ENCODE peak calls at places on chromosomes 5 and 9, in nine cellular contexts. One of them, this sample, is unnamed.

GRCh38 chr5:74141053-74141452 is 499.5 kb downstream of the ENC1 start:
- DNase-seq in GM12892: no peak
- DNase-seq in GM12878: no peak
- DNase-seq in breast epithelium: no peak
- DNase-seq in prostate gland: no peak
- DNase-seq in GM23338: no peak
- DNase-seq in stomach: no peak
- DNase-seq in transverse colon: no peak
- DNase-seq in spleen: no peak
- DNase-seq in this sample: no peak

GRCh38 chr5:127299678-127300077 is 9.1 kb downstream of the MEGF10 start:
- DNase-seq in GM12892: no peak
- DNase-seq in GM12878: no peak
- DNase-seq in breast epithelium: no peak
- DNase-seq in prostate gland: no peak
- DNase-seq in GM23338: peak; percentile 38
- DNase-seq in stomach: no peak
- DNase-seq in transverse colon: no peak
- DNase-seq in spleen: no peak
- DNase-seq in this sample: no peak

GRCh38 chr5:5340206-5340729 is 82.2 kb upstream of the ICE1 start:
- DNase-seq in GM12892: no peak
- DNase-seq in GM12878: no peak
- DNase-seq in breast epithelium: peak; percentile 72
- DNase-seq in prostate gland: no peak
- DNase-seq in GM23338: peak; percentile 75
- DNase-seq in stomach: peak; percentile 28
- DNase-seq in transverse colon: peak; percentile 37
- DNase-seq in spleen: no peak
- DNase-seq in this sample: peak; percentile 94

GRCh38 chr9:811101-811531 is 30.4 kb upstream of the DMRT1 start:
- DNase-seq in GM12892: no peak
- DNase-seq in GM12878: no peak
- DNase-seq in breast epithelium: no peak
- DNase-seq in prostate gland: peak; percentile 38
- DNase-seq in GM23338: no peak
- DNase-seq in stomach: no peak
- DNase-seq in transverse colon: peak; percentile 37
- DNase-seq in spleen: no peak
- DNase-seq in this sample: no peak

GRCh38 chr5:143177263-143177994 is 226.1 kb downstream of the NR3C1 start:
- DNase-seq in GM12892: no peak
- DNase-seq in GM12878: no peak
- DNase-seq in breast epithelium: no peak
- DNase-seq in prostate gland: peak; percentile 14
- DNase-seq in GM23338: no peak
- DNase-seq in stomach: peak; percentile 65
- DNase-seq in transverse colon: no peak
- DNase-seq in spleen: no peak
- DNase-seq in this sample: no peak

GRCh38 chr9:115006660-115007059 is 76.3 kb upstream of the TNFSF8 start:
- DNase-seq in GM12892: no peak
- DNase-seq in GM12878: no peak
- DNase-seq in breast epithelium: no peak
- DNase-seq in prostate gland: no peak
- DNase-seq in GM23338: no peak
- DNase-seq in stomach: no peak
- DNase-seq in transverse colon: no peak
- DNase-seq in spleen: no peak
- DNase-seq in this sample: no peak

GRCh38 chr5:40429258-40430111 is 250.2 kb upstream of the PTGER4 start:
- DNase-seq in GM12892: no peak
- DNase-seq in GM12878: no peak
- DNase-seq in breast epithelium: no peak
- DNase-seq in prostate gland: no peak
- DNase-seq in GM23338: no peak
- DNase-seq in stomach: no peak
- DNase-seq in transverse colon: no peak
- DNase-seq in spleen: no peak
- DNase-seq in this sample: no peak

GRCh38 chr5:119386945-119387344 is 31.1 kb downstream of the TNFAIP8 start:
- DNase-seq in GM12892: no peak
- DNase-seq in GM12878: no peak
- DNase-seq in breast epithelium: no peak
- DNase-seq in prostate gland: no peak
- DNase-seq in GM23338: no peak
- DNase-seq in stomach: peak; percentile 27
- DNase-seq in transverse colon: no peak
- DNase-seq in spleen: no peak
- DNase-seq in this sample: no peak

GRCh38 chr5:112121268-112121667 is 297.8 kb downstream of the EPB41L4A start:
- DNase-seq in GM12892: no peak
- DNase-seq in GM12878: no peak
- DNase-seq in breast epithelium: no peak
- DNase-seq in prostate gland: no peak
- DNase-seq in GM23338: no peak
- DNase-seq in stomach: no peak
- DNase-seq in transverse colon: no peak
- DNase-seq in spleen: no peak
- DNase-seq in this sample: no peak
- TF ChIP-seq POLR2AphosphoS5 in GM12892: no peak
- TF ChIP-seq POLR2AphosphoS5 in GM12878: no peak
- TF ChIP-seq POLR2AphosphoS5 in breast epithelium: no peak
- TF ChIP-seq POLR2AphosphoS5 in prostate gland: no peak
- TF ChIP-seq POLR2AphosphoS5 in GM23338: no peak
- TF ChIP-seq POLR2AphosphoS5 in stomach: no peak
- TF ChIP-seq POLR2AphosphoS5 in transverse colon: no peak
- TF ChIP-seq POLR2AphosphoS5 in spleen: no peak
- TF ChIP-seq POLR2AphosphoS5 in this sample: no peak

GRCh38 chr9:137069508-137070071 is 767 bp downstream of the SAPCD2 start:
- DNase-seq in GM12892: no peak
- DNase-seq in GM12878: no peak
- DNase-seq in breast epithelium: no peak
- DNase-seq in prostate gland: no peak
- DNase-seq in GM23338: peak; percentile 60
- DNase-seq in stomach: no peak
- DNase-seq in transverse colon: peak; percentile 14
- DNase-seq in spleen: peak; percentile 82
- DNase-seq in this sample: no peak

GRCh38 chr9:137071282-137071681 is 925 bp upstream of the SAPCD2 start:
- DNase-seq in GM12892: no peak
- DNase-seq in GM12878: no peak
- DNase-seq in breast epithelium: no peak
- DNase-seq in prostate gland: no peak
- DNase-seq in GM23338: no peak
- DNase-seq in stomach: no peak
- DNase-seq in transverse colon: peak; percentile 7
- DNase-seq in spleen: peak; percentile 72
- DNase-seq in this sample: no peak

GRCh38 chr9:137068539-137069507 is 1.5 kb downstream of the SAPCD2 start:
- DNase-seq in GM12892: no peak
- DNase-seq in GM12878: no peak
- DNase-seq in breast epithelium: no peak
- DNase-seq in prostate gland: no peak
- DNase-seq in GM23338: no peak
- DNase-seq in stomach: no peak
- DNase-seq in transverse colon: peak; percentile 11
- DNase-seq in spleen: peak; percentile 78
- DNase-seq in this sample: no peak

GRCh38 chr9:137070906-137071275 is 534 bp upstream of the SAPCD2 start:
- DNase-seq in GM12892: peak; percentile 39
- DNase-seq in GM12878: no peak
- DNase-seq in breast epithelium: no peak
- DNase-seq in prostate gland: no peak
- DNase-seq in GM23338: no peak
- DNase-seq in stomach: no peak
- DNase-seq in transverse colon: no peak
- DNase-seq in spleen: no peak
- DNase-seq in this sample: no peak

DNA sequence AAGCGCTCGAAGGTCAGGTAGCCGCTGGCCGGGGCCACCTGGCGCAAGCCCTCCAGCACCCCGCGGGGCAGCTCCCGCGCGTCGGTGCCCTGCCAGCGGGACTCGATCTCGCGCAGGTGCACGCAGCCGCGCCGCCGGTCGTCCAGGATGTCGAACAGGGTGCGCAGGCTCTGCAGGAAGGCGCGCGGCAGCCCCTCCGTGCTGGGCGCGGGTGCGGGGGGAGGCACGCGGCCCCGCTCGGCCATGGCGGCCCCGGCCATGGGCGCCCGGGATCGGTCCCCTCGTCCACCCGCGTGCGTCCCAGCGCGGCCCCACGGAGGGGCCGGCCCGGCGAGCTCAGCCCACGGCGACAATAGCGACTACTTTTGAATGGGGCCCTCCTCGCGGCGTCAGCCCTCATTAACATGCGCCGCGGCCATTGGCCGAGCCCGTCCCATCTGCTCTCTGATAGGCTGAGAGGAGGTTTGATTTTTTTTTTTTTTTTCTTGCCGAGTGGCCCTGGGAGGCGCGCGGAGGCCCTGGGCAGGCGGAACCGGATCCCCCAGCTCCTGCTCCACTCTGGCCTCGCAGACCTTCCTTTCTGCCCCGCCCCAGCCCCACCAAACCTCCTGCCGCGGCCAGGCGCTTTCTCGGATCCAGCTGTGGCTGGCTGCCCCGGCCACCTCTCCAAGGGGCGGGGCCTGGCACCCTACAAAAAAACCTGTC is at the start of gene SAPCD2:
- DNase-seq in GM12892: peak; percentile 91
- DNase-seq in GM12878: no peak
- DNase-seq in breast epithelium: peak; percentile 85
- DNase-seq in prostate gland: peak; percentile 85
- DNase-seq in GM23338: peak; percentile 96
- DNase-seq in stomach: peak; percentile 93
- DNase-seq in transverse colon: peak; percentile 90
- DNase-seq in spleen: peak; percentile 94
- DNase-seq in this sample: no peak
- TF ChIP-seq POLR2AphosphoS5 in GM12892: no peak
- TF ChIP-seq POLR2AphosphoS5 in GM12878: no peak
- TF ChIP-seq POLR2AphosphoS5 in breast epithelium: no peak
- TF ChIP-seq POLR2AphosphoS5 in prostate gland: peak; percentile 61
- TF ChIP-seq POLR2AphosphoS5 in GM23338: peak; percentile 67
- TF ChIP-seq POLR2AphosphoS5 in stomach: no peak
- TF ChIP-seq POLR2AphosphoS5 in transverse colon: no peak
- TF ChIP-seq POLR2AphosphoS5 in spleen: peak; percentile 69
- TF ChIP-seq POLR2AphosphoS5 in this sample: no peak

GRCh38 chr9:37944671-37945481 is 40.9 kb upstream of the SLC25A51 start:
- DNase-seq in GM12892: no peak
- DNase-seq in GM12878: no peak
- DNase-seq in breast epithelium: no peak
- DNase-seq in prostate gland: no peak
- DNase-seq in GM23338: peak; percentile 79
- DNase-seq in stomach: no peak
- DNase-seq in transverse colon: no peak
- DNase-seq in spleen: no peak
- DNase-seq in this sample: no peak

GRCh38 chr9:37941253-37941652 is 37.3 kb upstream of the SLC25A51 start:
- DNase-seq in GM12892: no peak
- DNase-seq in GM12878: no peak
- DNase-seq in breast epithelium: no peak
- DNase-seq in prostate gland: no peak
- DNase-seq in GM23338: no peak
- DNase-seq in stomach: no peak
- DNase-seq in transverse colon: no peak
- DNase-seq in spleen: no peak
- DNase-seq in this sample: no peak

GRCh38 chr9:37944266-37944650 is 40.3 kb upstream of the SLC25A51 start:
- DNase-seq in GM12892: no peak
- DNase-seq in GM12878: no peak
- DNase-seq in breast epithelium: no peak
- DNase-seq in prostate gland: no peak
- DNase-seq in GM23338: no peak
- DNase-seq in stomach: no peak
- DNase-seq in transverse colon: no peak
- DNase-seq in spleen: no peak
- DNase-seq in this sample: no peak

GRCh38 chr9:37942616-37943328 is 38.8 kb upstream of the SLC25A51 start:
- DNase-seq in GM12892: no peak
- DNase-seq in GM12878: no peak
- DNase-seq in breast epithelium: no peak
- DNase-seq in prostate gland: no peak
- DNase-seq in GM23338: peak; percentile 27
- DNase-seq in stomach: no peak
- DNase-seq in transverse colon: no peak
- DNase-seq in spleen: no peak
- DNase-seq in this sample: no peak

DNA sequence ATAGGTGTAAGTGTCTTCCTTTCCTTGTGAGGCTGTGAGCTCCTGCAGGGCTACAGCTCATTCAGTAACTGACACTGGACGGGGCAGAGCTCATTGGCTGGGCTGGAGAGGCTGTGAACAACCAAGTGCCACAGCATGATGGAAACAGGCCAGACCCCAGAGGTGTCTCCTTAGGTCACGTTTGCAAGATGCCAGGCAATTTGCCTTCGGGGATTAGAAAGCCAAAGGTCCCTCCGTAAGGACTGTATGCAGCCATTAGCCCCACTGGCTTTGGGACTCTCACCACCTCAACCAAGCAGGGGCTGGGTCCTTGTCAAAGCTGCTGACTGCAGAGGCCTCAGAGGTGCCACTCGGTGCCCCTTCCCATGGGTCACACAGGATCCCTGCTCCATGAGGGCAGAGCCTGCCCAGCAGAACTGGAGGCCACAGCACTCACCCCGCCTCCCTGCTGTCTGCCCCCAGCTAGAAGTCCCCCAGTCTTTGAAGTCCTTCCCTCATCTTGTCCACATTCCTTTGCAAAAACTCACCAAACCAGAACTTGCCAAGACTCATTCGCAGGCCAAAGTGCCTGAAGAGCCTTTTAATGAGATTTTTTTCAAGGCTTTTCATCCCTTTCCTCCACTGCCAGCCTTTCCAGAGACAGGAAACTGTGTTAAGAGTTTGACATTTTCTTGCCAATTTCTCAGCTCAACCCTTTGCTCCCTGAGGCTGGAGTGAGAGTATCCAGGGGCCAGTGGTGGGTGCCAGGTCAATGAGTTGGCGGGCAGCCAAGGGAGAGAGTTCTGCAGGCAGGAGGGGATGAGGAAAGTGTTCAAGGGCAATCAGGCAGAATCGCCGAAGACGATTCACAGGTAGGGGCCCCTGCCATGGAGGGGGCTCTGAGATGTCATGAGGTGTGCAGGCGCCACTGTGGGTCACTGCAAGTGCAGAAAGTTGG is 39.7 kb upstream of the SLC25A51 start:
- DNase-seq in GM12892: no peak
- DNase-seq in GM12878: no peak
- DNase-seq in breast epithelium: peak; percentile 72
- DNase-seq in prostate gland: peak; percentile 45
- DNase-seq in GM23338: peak; percentile 36
- DNase-seq in stomach: no peak
- DNase-seq in transverse colon: no peak
- DNase-seq in spleen: no peak
- DNase-seq in this sample: no peak
- TF ChIP-seq POLR2AphosphoS5 in GM12892: no peak
- TF ChIP-seq POLR2AphosphoS5 in GM12878: no peak
- TF ChIP-seq POLR2AphosphoS5 in breast epithelium: peak; percentile 21
- TF ChIP-seq POLR2AphosphoS5 in prostate gland: peak; percentile 39
- TF ChIP-seq POLR2AphosphoS5 in GM23338: no peak
- TF ChIP-seq POLR2AphosphoS5 in stomach: no peak
- TF ChIP-seq POLR2AphosphoS5 in transverse colon: no peak
- TF ChIP-seq POLR2AphosphoS5 in spleen: no peak
- TF ChIP-seq POLR2AphosphoS5 in this sample: no peak

DNA sequence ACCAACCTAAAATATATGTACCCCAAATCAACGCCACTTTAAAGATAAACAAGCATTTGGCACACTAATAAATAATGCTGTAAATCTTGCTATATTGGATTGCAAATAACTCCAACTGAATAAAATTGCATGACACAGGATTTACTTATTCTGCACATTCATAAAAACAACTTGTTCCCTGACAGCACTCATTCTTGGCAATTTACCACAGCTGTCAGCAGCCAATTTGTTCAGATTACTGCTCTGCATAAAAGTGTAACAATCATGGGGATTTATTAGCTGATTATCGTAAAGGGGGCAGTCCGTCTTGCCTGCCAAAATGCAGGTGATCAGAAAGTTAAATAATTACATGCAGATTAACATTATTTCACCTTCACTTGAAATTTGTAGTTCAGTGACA is 285.2 kb downstream of the SLF1 start:
- DNase-seq in GM12892: no peak
- DNase-seq in GM12878: no peak
- DNase-seq in breast epithelium: no peak
- DNase-seq in prostate gland: no peak
- DNase-seq in GM23338: no peak
- DNase-seq in stomach: no peak
- DNase-seq in transverse colon: no peak
- DNase-seq in spleen: no peak
- DNase-seq in this sample: no peak
- TF ChIP-seq POLR2AphosphoS5 in GM12892: no peak
- TF ChIP-seq POLR2AphosphoS5 in GM12878: no peak
- TF ChIP-seq POLR2AphosphoS5 in breast epithelium: no peak
- TF ChIP-seq POLR2AphosphoS5 in prostate gland: no peak
- TF ChIP-seq POLR2AphosphoS5 in GM23338: no peak
- TF ChIP-seq POLR2AphosphoS5 in stomach: no peak
- TF ChIP-seq POLR2AphosphoS5 in transverse colon: no peak
- TF ChIP-seq POLR2AphosphoS5 in spleen: no peak
- TF ChIP-seq POLR2AphosphoS5 in this sample: no peak

This sample was measured in vagina.